ENCODE peak calls at places on chromosomes 2 and 18, in ten cellular contexts. One of them, this sample, is unnamed.

GRCh38 chr2:189179607-189179979 is at the start of gene COL5A2:
- DNase-seq in stimulated activated CD4-positive, alpha-beta T cell treated with anti-CD3 and anti-CD28 coated beads, Interleukin-1b, Interleukin-23, amount 100 ng/mL, for 24 hours: no peak
- DNase-seq in pons: no peak
- DNase-seq in nephron progenitor cell: peak; percentile 35
- DNase-seq in ELR: peak; percentile 91
- DNase-seq in transverse colon: peak; percentile 24
- DNase-seq in KG1: no peak
- DNase-seq in neural progenitor cell: peak; percentile 56
- DNase-seq in Daoy: peak; percentile 48
- DNase-seq in CD8-positive, alpha-beta memory T cell: no peak
- DNase-seq in this sample: no peak

GRCh38 chr2:169585673-169586072 is 1.5 kb downstream of the PPIG start:
- DNase-seq in stimulated activated CD4-positive, alpha-beta T cell treated with anti-CD3 and anti-CD28 coated beads, Interleukin-1b, Interleukin-23, amount 100 ng/mL, for 24 hours: no peak
- DNase-seq in pons: no peak
- DNase-seq in nephron progenitor cell: no peak
- DNase-seq in ELR: peak; percentile 13
- DNase-seq in transverse colon: no peak
- DNase-seq in KG1: no peak
- DNase-seq in neural progenitor cell: no peak
- DNase-seq in Daoy: no peak
- DNase-seq in CD8-positive, alpha-beta memory T cell: no peak
- DNase-seq in this sample: no peak

GRCh38 chr2:27095427-27095744 is 8.8 kb downstream of the KHK start:
- DNase-seq in stimulated activated CD4-positive, alpha-beta T cell treated with anti-CD3 and anti-CD28 coated beads, Interleukin-1b, Interleukin-23, amount 100 ng/mL, for 24 hours: no peak
- DNase-seq in pons: no peak
- DNase-seq in nephron progenitor cell: no peak
- DNase-seq in ELR: no peak
- DNase-seq in transverse colon: no peak
- DNase-seq in KG1: no peak
- DNase-seq in neural progenitor cell: no peak
- DNase-seq in Daoy: no peak
- DNase-seq in CD8-positive, alpha-beta memory T cell: no peak
- DNase-seq in this sample: no peak

GRCh38 chr2:29066989-29067605 is 7.2 kb downstream of the PCARE start:
- DNase-seq in stimulated activated CD4-positive, alpha-beta T cell treated with anti-CD3 and anti-CD28 coated beads, Interleukin-1b, Interleukin-23, amount 100 ng/mL, for 24 hours: no peak
- DNase-seq in pons: no peak
- DNase-seq in nephron progenitor cell: no peak
- DNase-seq in ELR: peak; percentile 32
- DNase-seq in transverse colon: no peak
- DNase-seq in KG1: no peak
- DNase-seq in neural progenitor cell: no peak
- DNase-seq in Daoy: no peak
- DNase-seq in CD8-positive, alpha-beta memory T cell: no peak
- DNase-seq in this sample: no peak

GRCh38 chr2:26424211-26424610 is 22.5 kb downstream of the DRC1 start:
- DNase-seq in stimulated activated CD4-positive, alpha-beta T cell treated with anti-CD3 and anti-CD28 coated beads, Interleukin-1b, Interleukin-23, amount 100 ng/mL, for 24 hours: no peak
- DNase-seq in pons: no peak
- DNase-seq in nephron progenitor cell: no peak
- DNase-seq in ELR: no peak
- DNase-seq in transverse colon: no peak
- DNase-seq in KG1: no peak
- DNase-seq in neural progenitor cell: no peak
- DNase-seq in Daoy: no peak
- DNase-seq in CD8-positive, alpha-beta memory T cell: no peak
- DNase-seq in this sample: no peak

GRCh38 chr2:172561270-172561669 is 5.4 kb downstream of the PDK1 start:
- DNase-seq in stimulated activated CD4-positive, alpha-beta T cell treated with anti-CD3 and anti-CD28 coated beads, Interleukin-1b, Interleukin-23, amount 100 ng/mL, for 24 hours: no peak
- DNase-seq in pons: peak; percentile 13
- DNase-seq in nephron progenitor cell: no peak
- DNase-seq in ELR: no peak
- DNase-seq in transverse colon: no peak
- DNase-seq in KG1: no peak
- DNase-seq in neural progenitor cell: no peak
- DNase-seq in Daoy: no peak
- DNase-seq in CD8-positive, alpha-beta memory T cell: no peak
- DNase-seq in this sample: no peak

GRCh38 chr18:11760498-11761158 is 71.6 kb downstream of the GNAL start:
- DNase-seq in stimulated activated CD4-positive, alpha-beta T cell treated with anti-CD3 and anti-CD28 coated beads, Interleukin-1b, Interleukin-23, amount 100 ng/mL, for 24 hours: no peak
- DNase-seq in pons: no peak
- DNase-seq in nephron progenitor cell: no peak
- DNase-seq in ELR: no peak
- DNase-seq in transverse colon: no peak
- DNase-seq in KG1: no peak
- DNase-seq in neural progenitor cell: no peak
- DNase-seq in Daoy: no peak
- DNase-seq in CD8-positive, alpha-beta memory T cell: no peak
- DNase-seq in this sample: no peak

GRCh38 chr2:54673501-54673998 is 49.9 kb upstream of the EML6 start:
- DNase-seq in stimulated activated CD4-positive, alpha-beta T cell treated with anti-CD3 and anti-CD28 coated beads, Interleukin-1b, Interleukin-23, amount 100 ng/mL, for 24 hours: peak; percentile 48
- DNase-seq in pons: peak; percentile 55
- DNase-seq in nephron progenitor cell: no peak
- DNase-seq in ELR: no peak
- DNase-seq in transverse colon: peak; percentile 79
- DNase-seq in KG1: no peak
- DNase-seq in neural progenitor cell: no peak
- DNase-seq in Daoy: peak; percentile 62
- DNase-seq in CD8-positive, alpha-beta memory T cell: no peak
- DNase-seq in this sample: no peak

GRCh38 chr18:76208632-76209308 is 286.3 kb downstream of the ZNF516 start:
- DNase-seq in stimulated activated CD4-positive, alpha-beta T cell treated with anti-CD3 and anti-CD28 coated beads, Interleukin-1b, Interleukin-23, amount 100 ng/mL, for 24 hours: no peak
- DNase-seq in pons: no peak
- DNase-seq in nephron progenitor cell: no peak
- DNase-seq in ELR: no peak
- DNase-seq in transverse colon: no peak
- DNase-seq in KG1: no peak
- DNase-seq in neural progenitor cell: peak; percentile 27
- DNase-seq in Daoy: peak; percentile 44
- DNase-seq in CD8-positive, alpha-beta memory T cell: no peak
- DNase-seq in this sample: peak; percentile 72

GRCh38 chr2:222318026-222318711 is 19.4 kb upstream of the PAX3 start:
- DNase-seq in stimulated activated CD4-positive, alpha-beta T cell treated with anti-CD3 and anti-CD28 coated beads, Interleukin-1b, Interleukin-23, amount 100 ng/mL, for 24 hours: no peak
- DNase-seq in pons: peak; percentile 53
- DNase-seq in nephron progenitor cell: peak; percentile 80
- DNase-seq in ELR: peak; percentile 78
- DNase-seq in transverse colon: peak; percentile 75
- DNase-seq in KG1: peak; percentile 54
- DNase-seq in neural progenitor cell: peak; percentile 92
- DNase-seq in Daoy: peak; percentile 86
- DNase-seq in CD8-positive, alpha-beta memory T cell: no peak
- DNase-seq in this sample: peak; percentile 61